ENCODE peak calls at places on chromosome 9, in five cellular contexts. Q is uterus, M is A549, X is transverse colon, T is body of pancreas. C is an unnamed sample.

GRCh38 chr9:129343697-129344375 is 165.8 kb upstream of the IER5L start:
- DNase-seq in Q (no peak), X (peak; percentile 52), T (no peak), M (peak; percentile 62), C (peak; percentile 94)

GRCh38 chr9:131126059-131126426 is 657 bp downstream of the NUP214 start:
- DNase-seq in M (no peak), T (no peak), X (no peak), Q (no peak), C (no peak)

GRCh38 chr9:111961575-111961974 is 65.0 kb downstream of the UGCG start:
- DNase-seq in T (peak; percentile 62), M (peak; percentile 84), X (no peak), Q (no peak), C (no peak)

GRCh38 chr9:84860423-84861115 is 191.0 kb downstream of the NTRK2 start:
- DNase-seq in T (no peak), X (no peak), M (no peak), Q (no peak), C (no peak)

GRCh38 chr9:126733005-126733404 is 71.8 kb upstream of the ZBTB43 start:
- DNase-seq in M (no peak), Q (no peak), T (no peak), X (no peak), C (no peak)

GRCh38 chr9:92749071-92749933 is 15.3 kb downstream of the BICD2 start:
- DNase-seq in M (no peak), Q (no peak), T (no peak), X (no peak), C (peak; percentile 81)

GRCh38 chr9:137524161-137524560 is 26.0 kb downstream of the PNPLA7 start:
- DNase-seq in Q (no peak), X (no peak), M (no peak), T (no peak), C (no peak)

GRCh38 chr9:98795970-98796363 is 388 bp downstream of the ANKS6 start:
- DNase-seq in M (no peak), X (no peak), Q (no peak), T (peak; percentile 50), C (peak; percentile 85)

GRCh38 chr9:93062364-93062763 is 3.9 kb downstream of the SUSD3 start:
- DNase-seq in M (no peak), T (no peak), X (no peak), Q (no peak), C (no peak)

GRCh38 chr9:115923410-115923809 is 230.2 kb upstream of the PAPPA start:
- DNase-seq in Q (no peak), X (no peak), M (peak; percentile 38), T (no peak), C (no peak)

GRCh38 chr9:95029720-95030119 is 287.8 kb downstream of the FANCC start:
- DNase-seq in Q (no peak), T (no peak), X (no peak), M (no peak), C (no peak)

GRCh38 chr9:95029251-95029650 is 288.3 kb downstream of the FANCC start:
- DNase-seq in Q (no peak), X (no peak), M (no peak), T (no peak), C (no peak)

GRCh38 chr9:95030344-95030743 is 287.2 kb downstream of the FANCC start:
- DNase-seq in T (no peak), Q (no peak), X (no peak), M (no peak), C (no peak)

GRCh38 chr9:95028855-95029219 is 288.7 kb downstream of the FANCC start:
- DNase-seq in M (no peak), Q (no peak), X (no peak), T (peak; percentile 54), C (no peak)

GRCh38 chr9:95027914-95028854 is 289.3 kb downstream of the FANCC start:
- DNase-seq in X (no peak), M (peak; percentile 24), Q (no peak), T (peak; percentile 86), C (no peak)
- TF ChIP-seq POLR2A in X (no peak), M (no peak), Q (no peak), T (peak; percentile 42), C (no peak)

GRCh38 chr9:2018764-2019548 is 3.8 kb downstream of the SMARCA2 start:
- DNase-seq in M (no peak), X (no peak), T (no peak), Q (no peak), C (no peak)

GRCh38 chr9:2017459-2018161 is 2.5 kb downstream of the SMARCA2 start:
- DNase-seq in M (peak; percentile 76), X (peak; percentile 81), T (peak; percentile 78), Q (peak; percentile 72), C (peak; percentile 95)

GRCh38 chr9:2018162-2018643 is 3.1 kb downstream of the SMARCA2 start:
- DNase-seq in T (no peak), M (no peak), X (no peak), Q (no peak), C (no peak)

GRCh38 chr9:2021731-2022130 is 6.6 kb downstream of the SMARCA2 start:
- DNase-seq in T (no peak), X (no peak), M (no peak), Q (no peak), C (no peak)

DNA sequence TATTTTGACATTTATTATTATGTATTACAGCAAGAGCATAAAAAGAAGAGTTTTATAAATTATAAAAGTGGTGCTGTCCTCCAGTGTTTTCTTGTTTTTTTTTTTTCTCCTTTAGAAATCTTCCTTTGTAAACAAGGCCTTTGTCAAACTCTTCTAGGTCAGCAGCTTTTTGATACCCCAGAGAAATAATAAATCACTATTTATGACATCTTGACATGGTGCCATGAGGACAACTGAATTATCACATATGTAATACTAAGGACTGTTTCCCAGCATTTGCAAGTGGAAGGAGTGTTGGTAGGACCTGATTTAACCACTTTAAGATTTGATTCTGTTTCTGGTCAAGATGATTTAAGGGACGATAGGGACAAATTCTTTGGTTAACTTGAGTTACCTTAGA is 4.6 kb downstream of the SMARCA2 start:
- DNase-seq in X (no peak), T (no peak), Q (no peak), M (no peak), C (no peak)
- H3K4me3 ChIP-seq in X (no peak overlapping the region), T (no peak overlapping the region), Q (no peak overlapping the region), M (no peak overlapping the region), C (no peak overlapping the region)

DNA sequence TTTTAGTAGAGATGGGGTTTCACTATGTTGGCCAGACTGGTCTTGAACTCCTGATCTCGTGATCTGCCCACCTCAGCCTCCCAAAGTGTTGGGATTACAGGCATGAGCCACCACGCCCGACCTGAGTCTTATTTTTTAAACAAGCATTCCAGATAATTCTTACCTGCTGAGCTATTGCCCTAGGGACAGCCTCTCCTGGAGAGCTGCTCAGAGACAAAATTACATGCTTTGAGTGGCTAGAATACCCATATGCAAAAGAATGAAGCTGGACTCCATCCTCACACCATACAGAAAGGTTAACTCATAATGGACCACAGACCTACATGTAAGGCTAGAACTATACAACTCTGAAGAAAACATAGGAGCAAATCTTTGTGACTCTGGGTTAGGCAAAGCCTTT is 41.6 kb downstream of the GTF3C4 start:
- DNase-seq in M (no peak), Q (no peak), T (no peak), X (no peak), C (no peak)
- TF ChIP-seq CTCF in M (no peak), Q (no peak), T (no peak), X (no peak), C (no peak)

GRCh38 chr9:4424891-4425290 is 65.4 kb upstream of the SLC1A1 start:
- DNase-seq in T (no peak), X (no peak), Q (no peak), M (no peak), C (no peak)
- TF ChIP-seq POLR2A in T (no peak), X (no peak), Q (no peak), M (no peak), C (no peak)

GRCh38 chr9:18393340-18394130 is 80.4 kb upstream of the ADAMTSL1 start:
- DNase-seq in M (peak; percentile 88), Q (peak; percentile 78), T (peak; percentile 61), X (peak; percentile 56), C (no peak)

GRCh38 chr9:18386091-18386490 is 87.9 kb upstream of the ADAMTSL1 start:
- DNase-seq in T (no peak), X (no peak), M (no peak), Q (no peak), C (no peak)

GRCh38 chr9:18385676-18386075 is 88.3 kb upstream of the ADAMTSL1 start:
- DNase-seq in T (no peak), X (no peak), M (no peak), Q (no peak), C (no peak)

GRCh38 chr9:18394847-18395355 is 79.1 kb upstream of the ADAMTSL1 start:
- DNase-seq in M (no peak), X (no peak), T (no peak), Q (no peak), C (no peak)

DNA sequence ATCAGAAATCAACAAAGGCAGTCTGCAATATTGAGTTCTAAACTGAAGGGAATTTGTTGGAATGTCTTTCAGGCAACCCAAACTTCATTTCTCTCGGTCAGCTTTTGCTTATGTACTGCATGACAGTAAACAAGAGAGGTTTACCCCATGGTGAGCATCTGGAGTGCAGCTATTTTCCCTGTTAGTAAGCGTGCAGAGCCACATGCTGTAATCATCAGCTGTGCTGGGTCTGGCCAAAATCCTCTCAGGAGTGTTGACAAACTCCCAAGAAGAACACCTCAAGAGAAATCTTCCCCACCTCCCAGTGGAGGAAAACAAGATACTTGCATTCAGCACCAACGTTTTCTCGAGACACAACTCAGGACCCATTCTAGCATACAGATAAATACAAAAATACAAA is 83.6 kb upstream of the ADAMTSL1 start:
- DNase-seq in T (no peak), Q (peak; percentile 52), X (no peak), M (no peak), C (no peak)
- H3K4me3 ChIP-seq in T (no peak overlapping the region), Q (no peak overlapping the region), X (no peak overlapping the region), M (no peak overlapping the region), C (no peak overlapping the region)

C was measured in lower leg skin.